ENCODE peak calls at places on chromosomes 6 and 20, in seven cellular contexts. One of them, this sample, is unnamed.

GRCh38 chr6:84774174-84775158 is 10.1 kb upstream of the TBX18 start:
- DNase-seq in kidney: peak; percentile 72
- DNase-seq in GM03348: peak; percentile 89
- DNase-seq in mesendoderm: peak; percentile 79
- DNase-seq in Caki2: no peak
- DNase-seq in activated T-cell treated with anti-CD3 and anti-CD28 coated beads for 1 hour: no peak
- DNase-seq in colonic mucosa: no peak
- DNase-seq in this sample: peak; percentile 86

GRCh38 chr6:44255848-44256247 is 1.5 kb downstream of the SLC35B2 start:
- DNase-seq in Caki2: no peak
- DNase-seq in mesendoderm: no peak
- DNase-seq in colonic mucosa: no peak
- DNase-seq in kidney: no peak
- DNase-seq in GM03348: no peak
- DNase-seq in activated T-cell treated with anti-CD3 and anti-CD28 coated beads for 1 hour: no peak
- DNase-seq in this sample: no peak

GRCh38 chr6:163706688-163707087 is 292.2 kb downstream of the QKI start:
- DNase-seq in Caki2: no peak
- DNase-seq in kidney: no peak
- DNase-seq in activated T-cell treated with anti-CD3 and anti-CD28 coated beads for 1 hour: no peak
- DNase-seq in mesendoderm: no peak
- DNase-seq in colonic mucosa: no peak
- DNase-seq in GM03348: no peak
- DNase-seq in this sample: peak; percentile 79

GRCh38 chr20:36441416-36441815 is 99.9 kb upstream of the MYL9 start:
- DNase-seq in activated T-cell treated with anti-CD3 and anti-CD28 coated beads for 1 hour: no peak
- DNase-seq in GM03348: no peak
- DNase-seq in Caki2: no peak
- DNase-seq in kidney: no peak
- DNase-seq in mesendoderm: no peak
- DNase-seq in colonic mucosa: no peak
- DNase-seq in this sample: no peak

GRCh38 chr20:48352042-48352441 is 475.8 kb downstream of the PREX1 start:
- DNase-seq in kidney: no peak
- DNase-seq in mesendoderm: no peak
- DNase-seq in Caki2: no peak
- DNase-seq in activated T-cell treated with anti-CD3 and anti-CD28 coated beads for 1 hour: no peak
- DNase-seq in GM03348: no peak
- DNase-seq in colonic mucosa: no peak
- DNase-seq in this sample: no peak

GRCh38 chr6:139590206-139590605 is 215.8 kb upstream of the CITED2 start:
- DNase-seq in activated T-cell treated with anti-CD3 and anti-CD28 coated beads for 1 hour: no peak
- DNase-seq in mesendoderm: no peak
- DNase-seq in Caki2: no peak
- DNase-seq in kidney: no peak
- DNase-seq in GM03348: no peak
- DNase-seq in colonic mucosa: peak; percentile 52
- DNase-seq in this sample: no peak

GRCh38 chr6:7219310-7219709 is 93.7 kb downstream of the SSR1 start:
- DNase-seq in kidney: peak; percentile 93
- DNase-seq in mesendoderm: no peak
- DNase-seq in colonic mucosa: no peak
- DNase-seq in GM03348: no peak
- DNase-seq in Caki2: peak; percentile 37
- DNase-seq in activated T-cell treated with anti-CD3 and anti-CD28 coated beads for 1 hour: no peak
- DNase-seq in this sample: no peak

GRCh38 chr6:137044366-137045220 is at the start of gene IL20RA:
- DNase-seq in kidney: peak; percentile 73
- DNase-seq in GM03348: peak; percentile 65
- DNase-seq in mesendoderm: peak; percentile 49
- DNase-seq in colonic mucosa: no peak
- DNase-seq in activated T-cell treated with anti-CD3 and anti-CD28 coated beads for 1 hour: no peak
- DNase-seq in Caki2: no peak
- DNase-seq in this sample: peak; percentile 57

GRCh38 chr6:140058846-140059245 is 684.4 kb upstream of the CITED2 start:
- DNase-seq in colonic mucosa: no peak
- DNase-seq in activated T-cell treated with anti-CD3 and anti-CD28 coated beads for 1 hour: no peak
- DNase-seq in mesendoderm: peak; percentile 15
- DNase-seq in Caki2: no peak
- DNase-seq in GM03348: no peak
- DNase-seq in kidney: no peak
- DNase-seq in this sample: no peak

GRCh38 chr6:27241443-27241842 is 6.1 kb upstream of the PRSS16 start:
- DNase-seq in colonic mucosa: no peak
- DNase-seq in GM03348: no peak
- DNase-seq in kidney: no peak
- DNase-seq in activated T-cell treated with anti-CD3 and anti-CD28 coated beads for 1 hour: no peak
- DNase-seq in Caki2: no peak
- DNase-seq in mesendoderm: no peak
- DNase-seq in this sample: no peak

GRCh38 chr6:36830577-36830976 is 8.7 kb downstream of the CPNE5 start:
- DNase-seq in kidney: no peak
- DNase-seq in mesendoderm: no peak
- DNase-seq in colonic mucosa: no peak
- DNase-seq in activated T-cell treated with anti-CD3 and anti-CD28 coated beads for 1 hour: no peak
- DNase-seq in GM03348: no peak
- DNase-seq in Caki2: no peak
- DNase-seq in this sample: no peak

GRCh38 chr6:63675138-63675537 is 39.5 kb downstream of the PHF3 start:
- DNase-seq in Caki2: no peak
- DNase-seq in colonic mucosa: no peak
- DNase-seq in activated T-cell treated with anti-CD3 and anti-CD28 coated beads for 1 hour: no peak
- DNase-seq in GM03348: no peak
- DNase-seq in kidney: no peak
- DNase-seq in mesendoderm: no peak
- DNase-seq in this sample: no peak

GRCh38 chr6:154638369-154638768 is 94.8 kb upstream of the SCAF8 start:
- DNase-seq in activated T-cell treated with anti-CD3 and anti-CD28 coated beads for 1 hour: no peak
- DNase-seq in Caki2: peak; percentile 42
- DNase-seq in GM03348: no peak
- DNase-seq in mesendoderm: no peak
- DNase-seq in colonic mucosa: no peak
- DNase-seq in kidney: no peak
- DNase-seq in this sample: no peak

GRCh38 chr6:2448826-2449571 is 203.6 kb upstream of the GMDS start:
- DNase-seq in activated T-cell treated with anti-CD3 and anti-CD28 coated beads for 1 hour: no peak
- DNase-seq in Caki2: peak; percentile 76
- DNase-seq in GM03348: peak; percentile 73
- DNase-seq in kidney: no peak
- DNase-seq in colonic mucosa: peak; percentile 61
- DNase-seq in mesendoderm: peak; percentile 84
- DNase-seq in this sample: peak; percentile 73

GRCh38 chr6:21111399-21111725 is 482.2 kb upstream of the SOX4 start:
- DNase-seq in mesendoderm: peak; percentile 65
- DNase-seq in Caki2: no peak
- DNase-seq in GM03348: no peak
- DNase-seq in kidney: no peak
- DNase-seq in colonic mucosa: no peak
- DNase-seq in activated T-cell treated with anti-CD3 and anti-CD28 coated beads for 1 hour: no peak
- DNase-seq in this sample: peak; percentile 83

GRCh38 chr6:17968081-17968518 is 19.3 kb downstream of the KIF13A start:
- DNase-seq in colonic mucosa: no peak
- DNase-seq in mesendoderm: peak; percentile 26
- DNase-seq in kidney: peak; percentile 24
- DNase-seq in Caki2: no peak
- DNase-seq in GM03348: no peak
- DNase-seq in activated T-cell treated with anti-CD3 and anti-CD28 coated beads for 1 hour: no peak
- DNase-seq in this sample: no peak

GRCh38 chr6:11428895-11429294 is 108.7 kb upstream of the TMEM170B start:
- DNase-seq in colonic mucosa: no peak
- DNase-seq in mesendoderm: peak; percentile 95
- DNase-seq in activated T-cell treated with anti-CD3 and anti-CD28 coated beads for 1 hour: no peak
- DNase-seq in Caki2: peak; percentile 74
- DNase-seq in GM03348: peak; percentile 81
- DNase-seq in kidney: no peak
- DNase-seq in this sample: peak; percentile 93

GRCh38 chr6:29531668-29532067 is 27.9 kb downstream of the UBD start:
- DNase-seq in GM03348: no peak
- DNase-seq in colonic mucosa: no peak
- DNase-seq in mesendoderm: no peak
- DNase-seq in activated T-cell treated with anti-CD3 and anti-CD28 coated beads for 1 hour: no peak
- DNase-seq in kidney: no peak
- DNase-seq in Caki2: no peak
- DNase-seq in this sample: peak; percentile 54

GRCh38 chr20:48631114-48632016 is 196.4 kb downstream of the PREX1 start:
- DNase-seq in Caki2: no peak
- DNase-seq in activated T-cell treated with anti-CD3 and anti-CD28 coated beads for 1 hour: no peak
- DNase-seq in colonic mucosa: no peak
- DNase-seq in GM03348: peak; percentile 44
- DNase-seq in kidney: peak; percentile 40
- DNase-seq in mesendoderm: no peak
- DNase-seq in this sample: no peak

GRCh38 chr6:168345896-168346754 is 26.5 kb upstream of the DACT2 start:
- DNase-seq in mesendoderm: no peak
- DNase-seq in Caki2: no peak
- DNase-seq in colonic mucosa: no peak
- DNase-seq in kidney: no peak
- DNase-seq in GM03348: no peak
- DNase-seq in activated T-cell treated with anti-CD3 and anti-CD28 coated beads for 1 hour: no peak
- DNase-seq in this sample: no peak

GRCh38 chr20:63497946-63498935 is 642 bp downstream of the EEF1A2 start:
- DNase-seq in Caki2: peak; percentile 60
- DNase-seq in GM03348: peak; percentile 73
- DNase-seq in colonic mucosa: no peak
- DNase-seq in kidney: peak; percentile 87
- DNase-seq in mesendoderm: peak; percentile 64
- DNase-seq in activated T-cell treated with anti-CD3 and anti-CD28 coated beads for 1 hour: no peak
- DNase-seq in this sample: peak; percentile 89

GRCh38 chr6:108831104-108831503 is 17.1 kb upstream of the ARMC2 start:
- DNase-seq in GM03348: no peak
- DNase-seq in mesendoderm: no peak
- DNase-seq in activated T-cell treated with anti-CD3 and anti-CD28 coated beads for 1 hour: no peak
- DNase-seq in Caki2: no peak
- DNase-seq in colonic mucosa: no peak
- DNase-seq in kidney: no peak
- DNase-seq in this sample: no peak

GRCh38 chr6:164887660-164888059 is 421.7 kb downstream of the C6orf118 start:
- DNase-seq in GM03348: no peak
- DNase-seq in kidney: no peak
- DNase-seq in activated T-cell treated with anti-CD3 and anti-CD28 coated beads for 1 hour: no peak
- DNase-seq in Caki2: no peak
- DNase-seq in mesendoderm: no peak
- DNase-seq in colonic mucosa: no peak
- DNase-seq in this sample: no peak

GRCh38 chr6:13295576-13295975 is 32.8 kb downstream of the TBC1D7 start:
- DNase-seq in GM03348: no peak
- DNase-seq in kidney: no peak
- DNase-seq in mesendoderm: no peak
- DNase-seq in activated T-cell treated with anti-CD3 and anti-CD28 coated beads for 1 hour: no peak
- DNase-seq in Caki2: no peak
- DNase-seq in colonic mucosa: peak; percentile 4
- DNase-seq in this sample: peak; percentile 34

GRCh38 chr6:27720607-27721580 is 191.3 kb downstream of the OR2B2 start:
- DNase-seq in Caki2: peak; percentile 60
- DNase-seq in colonic mucosa: no peak
- DNase-seq in mesendoderm: peak; percentile 94
- DNase-seq in GM03348: no peak
- DNase-seq in activated T-cell treated with anti-CD3 and anti-CD28 coated beads for 1 hour: no peak
- DNase-seq in kidney: no peak
- DNase-seq in this sample: peak; percentile 62

GRCh38 chr6:12751694-12752304 is 35.2 kb downstream of the PHACTR1 start:
- DNase-seq in mesendoderm: peak; percentile 78
- DNase-seq in Caki2: peak; percentile 41
- DNase-seq in activated T-cell treated with anti-CD3 and anti-CD28 coated beads for 1 hour: no peak
- DNase-seq in GM03348: peak; percentile 80
- DNase-seq in kidney: no peak
- DNase-seq in colonic mucosa: peak; percentile 27
- DNase-seq in this sample: peak; percentile 82

GRCh38 chr6:106963544-106963943 is 11.0 kb downstream of the CD24 start:
- DNase-seq in Caki2: no peak
- DNase-seq in kidney: no peak
- DNase-seq in mesendoderm: no peak
- DNase-seq in GM03348: no peak
- DNase-seq in activated T-cell treated with anti-CD3 and anti-CD28 coated beads for 1 hour: no peak
- DNase-seq in colonic mucosa: no peak
- DNase-seq in this sample: no peak

GRCh38 chr6:3239110-3239830 is 11.8 kb upstream of the TUBB2B start:
- DNase-seq in colonic mucosa: no peak
- DNase-seq in GM03348: no peak
- DNase-seq in activated T-cell treated with anti-CD3 and anti-CD28 coated beads for 1 hour: no peak
- DNase-seq in mesendoderm: peak; percentile 67
- DNase-seq in Caki2: no peak
- DNase-seq in kidney: no peak
- DNase-seq in this sample: peak; percentile 76

GRCh38 chr6:41492261-41492891 is 53.8 kb upstream of the FOXP4 start:
- DNase-seq in colonic mucosa: no peak
- DNase-seq in kidney: no peak
- DNase-seq in mesendoderm: no peak
- DNase-seq in Caki2: no peak
- DNase-seq in GM03348: no peak
- DNase-seq in activated T-cell treated with anti-CD3 and anti-CD28 coated beads for 1 hour: no peak
- DNase-seq in this sample: no peak

GRCh38 chr6:7051780-7052440 is 55.9 kb upstream of the RREB1 start:
- DNase-seq in GM03348: peak; percentile 64
- DNase-seq in activated T-cell treated with anti-CD3 and anti-CD28 coated beads for 1 hour: peak; percentile 41
- DNase-seq in kidney: peak; percentile 87
- DNase-seq in mesendoderm: peak; percentile 86
- DNase-seq in Caki2: no peak
- DNase-seq in colonic mucosa: peak; percentile 73
- DNase-seq in this sample: peak; percentile 89

GRCh38 chr6:11771473-11772048 is 7.0 kb downstream of the ADTRP start:
- DNase-seq in GM03348: no peak
- DNase-seq in mesendoderm: no peak
- DNase-seq in activated T-cell treated with anti-CD3 and anti-CD28 coated beads for 1 hour: no peak
- DNase-seq in colonic mucosa: no peak
- DNase-seq in kidney: no peak
- DNase-seq in Caki2: no peak
- DNase-seq in this sample: no peak

GRCh38 chr6:168851460-168852103 is 402.1 kb downstream of the THBS2 start:
- DNase-seq in kidney: no peak
- DNase-seq in Caki2: no peak
- DNase-seq in GM03348: peak; percentile 50
- DNase-seq in mesendoderm: no peak
- DNase-seq in colonic mucosa: no peak
- DNase-seq in activated T-cell treated with anti-CD3 and anti-CD28 coated beads for 1 hour: no peak
- DNase-seq in this sample: no peak

GRCh38 chr6:37056439-37057127 is 51.1 kb downstream of the FGD2 start:
- DNase-seq in GM03348: no peak
- DNase-seq in activated T-cell treated with anti-CD3 and anti-CD28 coated beads for 1 hour: no peak
- DNase-seq in colonic mucosa: no peak
- DNase-seq in Caki2: no peak
- DNase-seq in kidney: peak; percentile 85
- DNase-seq in mesendoderm: peak; percentile 63
- DNase-seq in this sample: peak; percentile 89